ENCODE peak calls at places on chromosomes 11 and 22, in five cellular contexts. Q is body of pancreas, C is DND-41, O is mesenchymal stem cell, L is cardiac fibroblast. U is an unnamed sample.

GRCh38 chr11:118529584-118530175 is 1.3 kb upstream of the TMEM25 start:
- DNase-seq in C (no peak), O (no peak), L (no peak), Q (no peak), U (no peak)

GRCh38 chr22:41028841-41029240 is 63.6 kb upstream of the EP300 start:
- DNase-seq in L (peak; percentile 90), Q (no peak), O (peak; percentile 97), C (no peak), U (peak; percentile 95)

GRCh38 chr11:118437046-118437735 is 899 bp downstream of the KMT2A start:
- DNase-seq in Q (peak; percentile 53), L (no peak), C (peak; percentile 57), O (peak; percentile 73), U (peak; percentile 43)

GRCh38 chr11:76209956-76210885 is 3.9 kb upstream of the WNT11 start:
- DNase-seq in O (peak; percentile 69), Q (peak; percentile 72), L (peak; percentile 84), C (no peak), U (peak; percentile 85)

GRCh38 chr11:103525069-103525468 is 415.8 kb downstream of the DYNC2H1 start:
- DNase-seq in O (peak; percentile 20), C (no peak), L (peak; percentile 53), Q (no peak), U (peak; percentile 60)

GRCh38 chr11:118343981-118344521 is at the start of gene CD3G:
- DNase-seq in L (no peak), O (no peak), Q (no peak), C (peak; percentile 95), U (no peak)

GRCh38 chr22:32326647-32327046 is 31.0 kb upstream of the RFPL3 start:
- DNase-seq in O (no peak), Q (no peak), L (no peak), C (no peak), U (no peak)

GRCh38 chr11:18720811-18721575 is 5.0 kb downstream of the IGSF22 start:
- DNase-seq in C (no peak), Q (peak; percentile 84), O (peak; percentile 77), L (peak; percentile 58), U (peak; percentile 48)

GRCh38 chr22:38419121-38419863 is 35.7 kb downstream of the KCNJ4 start:
- DNase-seq in Q (no peak), O (no peak), L (no peak), C (no peak), U (no peak)

GRCh38 chr11:15309296-15309695 is 194.6 kb downstream of the INSC start:
- DNase-seq in Q (no peak), L (no peak), O (peak; percentile 72), C (no peak), U (peak; percentile 21)

GRCh38 chr11:104602643-104603042 is 295.6 kb downstream of the CASP12 start:
- DNase-seq in L (no peak), C (no peak), Q (no peak), O (no peak), U (peak; percentile 4)

GRCh38 chr11:117625237-117625636 is 171.8 kb downstream of the DSCAML1 start:
- DNase-seq in O (no peak), L (no peak), Q (no peak), C (no peak), U (no peak)

DNA sequence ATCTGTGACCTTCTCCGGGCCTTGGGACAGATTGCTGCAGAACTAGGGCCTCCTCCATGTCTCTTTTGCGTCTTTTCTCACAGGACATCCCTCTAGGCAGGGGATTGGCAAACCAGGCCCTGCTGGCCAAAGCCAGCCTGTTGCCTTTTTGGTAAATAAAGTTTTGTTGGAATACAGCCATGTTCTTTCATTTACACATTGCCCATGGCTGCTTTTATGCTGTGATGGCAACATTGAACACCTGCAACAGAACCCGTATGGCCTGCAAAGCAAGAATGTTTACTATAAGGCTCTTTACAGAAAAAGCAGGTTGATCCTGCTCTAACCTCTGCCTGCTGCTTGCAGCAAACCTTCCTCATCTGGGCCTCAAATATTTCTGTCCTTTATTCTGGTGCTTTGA is 56.8 kb upstream of the B3GAT1 start:
- DNase-seq in C (no peak), L (no peak), Q (no peak), O (no peak), U (no peak)
- H3K4me3 ChIP-seq in C (no peak overlapping the region), L (no peak overlapping the region), Q (no peak overlapping the region), O (no peak overlapping the region), U (no peak overlapping the region)

GRCh38 chr11:35875466-35875865 is 68.4 kb upstream of the LDLRAD3 start:
- DNase-seq in O (no peak), C (no peak), Q (no peak), L (no peak), U (no peak)
- H3K4me3 ChIP-seq in O (no peak overlapping the region), C (no peak overlapping the region), Q (no peak overlapping the region), L (no peak overlapping the region), U (no peak overlapping the region)

GRCh38 chr11:73862971-73863370 is 13.7 kb downstream of the COA4 start:
- DNase-seq in C (no peak), L (peak; percentile 9), O (no peak), Q (no peak), U (no peak)

GRCh38 chr11:73854680-73855079 is 22.0 kb downstream of the COA4 start:
- DNase-seq in Q (no peak), O (peak; percentile 22), L (peak; percentile 30), C (no peak), U (no peak)

GRCh38 chr11:73856001-73856663 is 20.5 kb downstream of the COA4 start:
- DNase-seq in C (no peak), O (no peak), L (no peak), Q (no peak), U (no peak)

GRCh38 chr11:73859671-73860070 is 17.0 kb downstream of the COA4 start:
- DNase-seq in L (no peak), O (no peak), C (no peak), Q (no peak), U (no peak)

GRCh38 chr11:73860202-73860601 is 16.4 kb downstream of the COA4 start:
- DNase-seq in L (no peak), C (no peak), O (no peak), Q (no peak), U (no peak)
- H3K4me3 ChIP-seq in L (no peak overlapping the region), C (no peak overlapping the region), O (no peak overlapping the region), Q (no peak overlapping the region), U (no peak overlapping the region)

GRCh38 chr11:86891020-86891419 is 64.2 kb downstream of the FZD4 start:
- DNase-seq in C (no peak), Q (no peak), O (no peak), L (no peak), U (no peak)
- H3K4me3 ChIP-seq in C (no peak overlapping the region), Q (no peak overlapping the region), O (no peak overlapping the region), L (no peak overlapping the region), U (no peak overlapping the region)

DNA sequence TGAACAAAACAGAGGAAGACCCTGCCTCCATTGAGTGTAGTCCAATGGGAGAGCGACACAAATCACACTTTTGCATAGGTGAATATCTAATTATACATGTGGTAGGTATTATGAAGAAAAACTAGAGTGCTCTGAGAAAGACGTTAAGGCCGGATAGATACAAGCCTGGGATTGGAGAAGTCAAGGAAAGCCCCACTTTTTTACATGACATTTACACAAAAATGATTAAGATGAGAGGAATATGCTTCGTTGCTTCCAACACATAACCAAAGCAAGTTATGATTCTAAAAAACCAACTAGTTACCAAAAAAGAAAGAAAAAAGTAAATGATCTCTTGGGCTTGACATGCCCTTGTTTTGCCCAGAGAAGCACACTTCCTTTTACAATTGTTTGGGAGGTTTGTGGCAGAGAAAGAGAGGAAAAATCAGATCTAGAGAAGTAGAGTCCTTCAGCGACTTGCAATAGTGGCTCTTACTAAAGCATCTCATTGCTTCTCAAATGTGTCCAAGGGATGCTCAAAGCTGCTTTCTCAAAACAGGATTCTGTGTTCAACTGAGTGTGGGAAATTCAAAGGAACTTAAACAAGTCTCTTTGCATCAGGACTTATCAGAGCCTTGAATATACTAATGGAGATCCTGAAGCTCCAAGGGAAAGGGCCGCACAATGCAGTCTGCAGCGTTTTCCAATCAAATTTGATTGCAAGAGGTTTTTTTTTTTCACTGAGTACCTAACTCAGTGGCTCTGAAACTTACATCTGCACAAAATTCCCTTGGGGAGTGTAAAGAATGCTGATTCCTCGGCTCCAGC is 38.8 kb downstream of the FLI1 start:
- DNase-seq in Q (no peak), C (no peak), O (no peak), L (no peak), U (no peak)
- H3K4me3 ChIP-seq in Q (no peak overlapping the region), C (no peak overlapping the region), O (no peak overlapping the region), L (no peak overlapping the region), U (no peak overlapping the region)

DNA sequence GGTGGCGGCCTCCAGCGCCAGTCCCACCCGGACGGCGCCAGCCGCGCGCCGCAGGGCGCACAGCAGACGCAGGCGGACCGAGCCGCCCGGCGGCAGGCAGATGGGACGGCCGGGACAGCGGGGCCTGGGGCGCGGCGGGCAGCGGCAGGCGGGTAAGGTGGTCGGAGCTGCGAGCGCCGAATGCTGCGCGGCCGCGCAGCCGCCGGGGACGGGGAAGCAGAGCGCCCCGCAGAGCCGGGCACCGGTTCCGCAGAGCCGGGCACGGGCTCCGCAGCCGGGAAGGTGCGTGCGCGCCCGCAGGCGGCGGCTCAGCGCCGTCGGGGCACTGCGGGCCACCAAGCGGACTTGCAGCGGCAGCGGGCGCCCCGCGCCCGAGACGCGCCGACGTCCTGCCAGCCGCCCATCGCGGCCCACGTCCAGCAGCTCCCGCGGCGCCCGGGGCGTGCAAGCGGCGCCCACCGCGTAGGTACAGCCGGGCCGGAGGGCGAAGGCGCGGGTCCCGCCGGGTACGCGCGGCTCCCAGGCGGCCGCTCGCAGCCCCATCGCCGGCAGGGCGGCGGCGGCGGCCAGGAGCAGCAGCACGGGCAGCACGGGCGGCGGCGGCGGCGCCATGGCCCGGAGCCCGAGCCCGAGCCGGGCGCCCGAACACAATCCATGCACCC is 730 bp downstream of the CELSR1 start:
- DNase-seq in L (no peak), C (no peak), O (no peak), Q (no peak), U (no peak)
- H3K4me3 ChIP-seq in L (no peak overlapping the region), C (no peak overlapping the region), O (no peak overlapping the region), Q (no peak overlapping the region), U (no peak overlapping the region)